ENCODE peak calls at places on chromosome 10, in six cellular contexts. J is sigmoid colon; Y is aorta; S is LoVo; K is mesothelial cell of epicardium; O is stimulated activated CD8-positive, alpha-beta memory T cell treated with anti-CD3 and anti-CD28 coated beads, Interleukin-7, amount 100 ng/mL, for 24 hours. P is an unnamed sample.

GRCh38 chr10:78543749-78544446 is 510.2 kb downstream of the RPS24 start:
- DNase-seq in J (peak), Y (peak), S (no peak), K (no peak), O (no peak), P (peak)

GRCh38 chr10:8133146-8133545 is 78.7 kb downstream of the GATA3 start:
- DNase-seq in J (no peak), Y (no peak), S (no peak), K (no peak), O (peak), P (no peak)

GRCh38 chr10:13686331-13686752 is 99.6 kb downstream of the PRPF18 start:
- DNase-seq in J (no peak), Y (no peak), S (no peak), K (no peak), O (no peak), P (no peak)

GRCh38 chr10:75234683-75235374 is 928 bp downstream of the COMTD1 start:
- DNase-seq in J (peak), Y (peak), S (peak), K (peak), O (no peak), P (peak)

GRCh38 chr10:124737708-124738107 is 6.5 kb downstream of the FAM53B start:
- DNase-seq in J (no peak), Y (no peak), S (no peak), K (no peak), O (no peak), P (no peak)

GRCh38 chr10:124998624-124999291 is 56.8 kb downstream of the ZRANB1 start:
- DNase-seq in J (no peak), Y (peak), S (no peak), K (peak), O (no peak), P (no peak)

GRCh38 chr10:86966008-86966654 is 2.2 kb upstream of the ADIRF start:
- DNase-seq in J (peak), Y (peak), S (no peak), K (no peak), O (no peak), P (no peak)

GRCh38 chr10:116743266-116744064 is 1.1 kb upstream of the HSPA12A start:
- DNase-seq in J (peak), Y (peak), S (no peak), K (no peak), O (no peak), P (no peak)

GRCh38 chr10:44752451-44753441 is 158.4 kb upstream of the TMEM72 start:
- DNase-seq in J (no peak), Y (no peak), S (peak), K (no peak), O (no peak), P (no peak)